ENCODE peak calls at places on chromosome 6, in seven cellular contexts. One of them, this sample, is unnamed.

GRCh38 chr6:19669206-19669605 is 168.0 kb upstream of the ID4 start:
- DNase-seq in A549: no peak
- DNase-seq in right lobe of liver: no peak
- DNase-seq in tibial nerve: no peak
- DNase-seq in endothelial cell of umbilical vein: no peak
- DNase-seq in gastrocnemius medialis: no peak
- DNase-seq in testis: no peak
- DNase-seq in this sample: no peak

GRCh38 chr6:156658596-156659316 is 118.4 kb upstream of the ARID1B start:
- DNase-seq in testis: no peak
- DNase-seq in endothelial cell of umbilical vein: no peak
- DNase-seq in gastrocnemius medialis: no peak
- DNase-seq in tibial nerve: no peak
- DNase-seq in A549: no peak
- DNase-seq in right lobe of liver: no peak
- DNase-seq in this sample: no peak

GRCh38 chr6:30238178-30238795 is 25.1 kb upstream of the TRIM26 start:
- DNase-seq in tibial nerve: no peak
- DNase-seq in A549: peak; percentile 31
- DNase-seq in right lobe of liver: no peak
- DNase-seq in testis: no peak
- DNase-seq in gastrocnemius medialis: no peak
- DNase-seq in endothelial cell of umbilical vein: no peak
- DNase-seq in this sample: no peak

GRCh38 chr6:158018851-158019361 is 37.2 kb downstream of the SYNJ2 start:
- DNase-seq in right lobe of liver: no peak
- DNase-seq in endothelial cell of umbilical vein: peak; percentile 89
- DNase-seq in tibial nerve: no peak
- DNase-seq in gastrocnemius medialis: no peak
- DNase-seq in A549: no peak
- DNase-seq in testis: no peak
- DNase-seq in this sample: no peak

GRCh38 chr6:144360401-144360800 is 75.3 kb downstream of the UTRN start:
- DNase-seq in gastrocnemius medialis: no peak
- DNase-seq in right lobe of liver: no peak
- DNase-seq in endothelial cell of umbilical vein: no peak
- DNase-seq in testis: no peak
- DNase-seq in tibial nerve: no peak
- DNase-seq in A549: no peak
- DNase-seq in this sample: no peak

GRCh38 chr6:38220069-38220723 is 400.7 kb downstream of the ZFAND3 start:
- DNase-seq in endothelial cell of umbilical vein: no peak
- DNase-seq in tibial nerve: no peak
- DNase-seq in right lobe of liver: no peak
- DNase-seq in A549: no peak
- DNase-seq in testis: no peak
- DNase-seq in gastrocnemius medialis: no peak
- DNase-seq in this sample: no peak

GRCh38 chr6:166078294-166078693 is 89.4 kb downstream of the TBXT start:
- DNase-seq in endothelial cell of umbilical vein: no peak
- DNase-seq in tibial nerve: no peak
- DNase-seq in right lobe of liver: no peak
- DNase-seq in gastrocnemius medialis: no peak
- DNase-seq in testis: no peak
- DNase-seq in A549: no peak
- DNase-seq in this sample: no peak

GRCh38 chr6:144922120-144922722 is 637.1 kb downstream of the UTRN start:
- DNase-seq in A549: no peak
- DNase-seq in right lobe of liver: peak; percentile 72
- DNase-seq in endothelial cell of umbilical vein: no peak
- DNase-seq in tibial nerve: no peak
- DNase-seq in testis: no peak
- DNase-seq in gastrocnemius medialis: peak; percentile 17
- DNase-seq in this sample: no peak

GRCh38 chr6:47278545-47278944 is 31.2 kb downstream of the TNFRSF21 start:
- DNase-seq in testis: no peak
- DNase-seq in gastrocnemius medialis: no peak
- DNase-seq in right lobe of liver: no peak
- DNase-seq in A549: no peak
- DNase-seq in tibial nerve: no peak
- DNase-seq in endothelial cell of umbilical vein: no peak
- DNase-seq in this sample: no peak

GRCh38 chr6:112309244-112309643 is 37.9 kb upstream of the RFPL4B start:
- DNase-seq in A549: no peak
- DNase-seq in endothelial cell of umbilical vein: no peak
- DNase-seq in gastrocnemius medialis: no peak
- DNase-seq in right lobe of liver: no peak
- DNase-seq in testis: no peak
- DNase-seq in tibial nerve: no peak
- DNase-seq in this sample: no peak

GRCh38 chr6:147947521-147947920 is 395.1 kb upstream of the SASH1 start:
- DNase-seq in endothelial cell of umbilical vein: no peak
- DNase-seq in tibial nerve: peak; percentile 44
- DNase-seq in gastrocnemius medialis: no peak
- DNase-seq in right lobe of liver: no peak
- DNase-seq in A549: no peak
- DNase-seq in testis: peak; percentile 15
- DNase-seq in this sample: no peak

GRCh38 chr6:3693879-3694278 is 57.6 kb downstream of the PXDC1 start:
- DNase-seq in endothelial cell of umbilical vein: no peak
- DNase-seq in gastrocnemius medialis: no peak
- DNase-seq in right lobe of liver: no peak
- DNase-seq in tibial nerve: no peak
- DNase-seq in testis: no peak
- DNase-seq in A549: no peak
- DNase-seq in this sample: no peak

GRCh38 chr6:151445482-151445881 is 6.4 kb downstream of the RMND1 start:
- DNase-seq in A549: no peak
- DNase-seq in right lobe of liver: no peak
- DNase-seq in tibial nerve: no peak
- DNase-seq in gastrocnemius medialis: no peak
- DNase-seq in endothelial cell of umbilical vein: peak; percentile 53
- DNase-seq in testis: no peak
- DNase-seq in this sample: no peak

GRCh38 chr6:39184906-39185580 is 44.2 kb downstream of the KCNK5 start:
- DNase-seq in right lobe of liver: no peak
- DNase-seq in gastrocnemius medialis: no peak
- DNase-seq in endothelial cell of umbilical vein: no peak
- DNase-seq in A549: no peak
- DNase-seq in testis: no peak
- DNase-seq in tibial nerve: no peak
- DNase-seq in this sample: no peak

GRCh38 chr6:127402890-127403617 is 56.1 kb downstream of the KIAA0408 start:
- DNase-seq in tibial nerve: no peak
- DNase-seq in gastrocnemius medialis: no peak
- DNase-seq in endothelial cell of umbilical vein: no peak
- DNase-seq in right lobe of liver: no peak
- DNase-seq in testis: no peak
- DNase-seq in A549: no peak
- DNase-seq in this sample: no peak

GRCh38 chr6:89081423-89082322 is 1.1 kb downstream of the PNRC1 start:
- DNase-seq in gastrocnemius medialis: peak; percentile 99
- DNase-seq in A549: peak; percentile 79
- DNase-seq in right lobe of liver: peak; percentile 99
- DNase-seq in endothelial cell of umbilical vein: peak; percentile 97
- DNase-seq in tibial nerve: peak; percentile 99
- DNase-seq in testis: peak; percentile 99
- DNase-seq in this sample: peak; percentile 100
- TF ChIP-seq POLR2A in gastrocnemius medialis: peak; percentile 80
- TF ChIP-seq POLR2A in A549: peak; percentile 52
- TF ChIP-seq POLR2A in right lobe of liver: peak; percentile 90
- TF ChIP-seq POLR2A in endothelial cell of umbilical vein: peak; percentile 89
- TF ChIP-seq POLR2A in tibial nerve: peak; percentile 92
- TF ChIP-seq POLR2A in testis: peak; percentile 56
- TF ChIP-seq POLR2A in this sample: peak; percentile 70

DNA sequence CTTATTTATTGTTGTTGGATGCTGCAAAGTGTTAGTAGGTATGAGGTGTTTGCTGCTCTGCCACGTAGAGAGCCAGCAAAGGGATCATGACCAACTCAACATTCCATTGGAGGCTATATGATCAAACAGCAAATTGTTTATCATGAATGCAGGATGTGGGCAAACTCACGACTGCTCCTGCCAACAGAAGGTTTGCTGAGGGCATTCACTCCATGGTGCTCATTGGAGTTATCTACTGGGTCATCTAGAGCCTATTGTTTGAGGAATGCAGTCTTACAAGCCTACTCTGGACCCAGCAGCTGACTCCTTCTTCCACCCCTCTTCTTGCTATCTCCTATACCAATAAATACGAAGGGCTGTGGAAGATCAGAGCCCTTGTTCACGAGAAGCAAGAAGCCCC is 12.1 kb downstream of the MICB start:
- DNase-seq in right lobe of liver: no peak
- DNase-seq in gastrocnemius medialis: no peak
- DNase-seq in endothelial cell of umbilical vein: no peak
- DNase-seq in tibial nerve: no peak
- DNase-seq in testis: no peak
- DNase-seq in A549: no peak
- DNase-seq in this sample: no peak
- TF ChIP-seq POLR2A in right lobe of liver: no peak
- TF ChIP-seq POLR2A in gastrocnemius medialis: no peak
- TF ChIP-seq POLR2A in endothelial cell of umbilical vein: no peak
- TF ChIP-seq POLR2A in tibial nerve: no peak
- TF ChIP-seq POLR2A in testis: no peak
- TF ChIP-seq POLR2A in A549: no peak
- TF ChIP-seq POLR2A in this sample: no peak

GRCh38 chr6:41315943-41316342 is 19.5 kb upstream of the NCR2 start:
- DNase-seq in endothelial cell of umbilical vein: no peak
- DNase-seq in gastrocnemius medialis: no peak
- DNase-seq in right lobe of liver: no peak
- DNase-seq in testis: no peak
- DNase-seq in tibial nerve: no peak
- DNase-seq in A549: no peak
- DNase-seq in this sample: no peak

GRCh38 chr6:41315203-41315602 is 20.2 kb upstream of the NCR2 start:
- DNase-seq in A549: no peak
- DNase-seq in gastrocnemius medialis: no peak
- DNase-seq in right lobe of liver: no peak
- DNase-seq in tibial nerve: no peak
- DNase-seq in testis: no peak
- DNase-seq in endothelial cell of umbilical vein: no peak
- DNase-seq in this sample: no peak

GRCh38 chr6:41321183-41321582 is 14.2 kb upstream of the NCR2 start:
- DNase-seq in A549: no peak
- DNase-seq in tibial nerve: no peak
- DNase-seq in right lobe of liver: no peak
- DNase-seq in gastrocnemius medialis: no peak
- DNase-seq in endothelial cell of umbilical vein: no peak
- DNase-seq in testis: no peak
- DNase-seq in this sample: no peak

DNA sequence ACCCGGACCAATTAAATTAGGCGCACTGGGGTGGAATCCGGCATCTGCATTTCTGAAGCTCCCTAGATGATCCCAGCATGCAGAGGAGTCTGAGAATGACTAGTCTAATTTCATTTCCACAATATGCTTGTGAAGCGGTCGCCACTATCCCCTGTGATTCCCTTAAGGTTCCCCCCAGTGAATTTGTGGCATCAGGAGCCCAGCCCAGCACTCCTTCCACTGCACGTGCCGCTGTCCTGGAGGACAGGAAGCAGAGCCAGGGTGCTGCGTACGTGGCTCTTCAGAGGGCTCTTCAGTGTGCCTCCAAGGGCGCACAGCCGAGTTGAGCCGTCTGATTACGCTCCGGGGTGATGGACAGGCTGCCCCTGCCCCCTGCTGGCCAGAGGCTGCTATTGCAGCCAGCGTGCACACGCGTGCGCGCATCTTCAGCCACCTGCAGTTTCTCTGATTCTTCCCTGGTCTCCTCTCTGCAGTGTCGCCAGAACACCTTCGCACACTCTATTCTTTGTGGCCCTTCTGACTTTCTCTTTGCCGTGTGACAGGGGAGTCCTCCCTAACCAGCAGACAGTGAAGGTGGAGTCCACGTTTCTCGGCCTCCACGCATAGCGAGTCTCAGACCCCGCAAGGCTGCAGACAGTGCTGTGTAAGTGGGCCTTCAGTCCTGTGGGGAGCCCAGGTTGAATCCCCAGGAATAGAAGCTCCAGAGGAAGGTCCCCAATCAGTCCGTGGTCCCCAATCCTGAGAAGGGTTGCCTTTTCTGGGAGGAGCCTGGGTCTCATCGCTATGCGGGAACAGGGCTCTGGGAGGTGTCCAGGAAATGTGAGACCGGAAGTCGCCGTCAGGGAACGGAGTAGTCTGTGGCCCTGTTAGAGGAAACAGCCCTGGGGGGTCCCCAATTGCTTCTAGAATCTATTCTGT is 16.5 kb upstream of the NCR2 start:
- DNase-seq in tibial nerve: peak; percentile 67
- DNase-seq in endothelial cell of umbilical vein: peak; percentile 74
- DNase-seq in A549: peak; percentile 48
- DNase-seq in gastrocnemius medialis: peak; percentile 67
- DNase-seq in right lobe of liver: peak; percentile 78
- DNase-seq in testis: peak; percentile 91
- DNase-seq in this sample: peak; percentile 76
- TF ChIP-seq POLR2A in tibial nerve: no peak
- TF ChIP-seq POLR2A in endothelial cell of umbilical vein: no peak
- TF ChIP-seq POLR2A in A549: no peak
- TF ChIP-seq POLR2A in gastrocnemius medialis: no peak
- TF ChIP-seq POLR2A in right lobe of liver: no peak
- TF ChIP-seq POLR2A in testis: no peak
- TF ChIP-seq POLR2A in this sample: no peak

GRCh38 chr6:6913346-6913745 is 194.4 kb upstream of the RREB1 start:
- DNase-seq in tibial nerve: no peak
- DNase-seq in A549: no peak
- DNase-seq in testis: no peak
- DNase-seq in right lobe of liver: no peak
- DNase-seq in gastrocnemius medialis: no peak
- DNase-seq in endothelial cell of umbilical vein: no peak
- DNase-seq in this sample: no peak

GRCh38 chr6:6912841-6913240 is 194.9 kb upstream of the RREB1 start:
- DNase-seq in right lobe of liver: no peak
- DNase-seq in tibial nerve: no peak
- DNase-seq in A549: no peak
- DNase-seq in gastrocnemius medialis: no peak
- DNase-seq in endothelial cell of umbilical vein: no peak
- DNase-seq in testis: no peak
- DNase-seq in this sample: no peak

GRCh38 chr6:6909111-6909510 is 198.7 kb upstream of the RREB1 start:
- DNase-seq in A549: no peak
- DNase-seq in right lobe of liver: no peak
- DNase-seq in testis: no peak
- DNase-seq in endothelial cell of umbilical vein: no peak
- DNase-seq in tibial nerve: no peak
- DNase-seq in gastrocnemius medialis: no peak
- DNase-seq in this sample: no peak

GRCh38 chr6:6910734-6911295 is 196.9 kb upstream of the RREB1 start:
- DNase-seq in right lobe of liver: no peak
- DNase-seq in gastrocnemius medialis: no peak
- DNase-seq in tibial nerve: no peak
- DNase-seq in testis: no peak
- DNase-seq in endothelial cell of umbilical vein: no peak
- DNase-seq in A549: no peak
- DNase-seq in this sample: no peak

GRCh38 chr6:6911391-6911790 is 196.4 kb upstream of the RREB1 start:
- DNase-seq in endothelial cell of umbilical vein: no peak
- DNase-seq in A549: no peak
- DNase-seq in testis: no peak
- DNase-seq in tibial nerve: no peak
- DNase-seq in right lobe of liver: no peak
- DNase-seq in gastrocnemius medialis: no peak
- DNase-seq in this sample: no peak
- TF ChIP-seq POLR2A in endothelial cell of umbilical vein: no peak
- TF ChIP-seq POLR2A in A549: no peak
- TF ChIP-seq POLR2A in testis: no peak
- TF ChIP-seq POLR2A in tibial nerve: no peak
- TF ChIP-seq POLR2A in right lobe of liver: no peak
- TF ChIP-seq POLR2A in gastrocnemius medialis: no peak
- TF ChIP-seq POLR2A in this sample: no peak

GRCh38 chr6:118894425-118895240 is 681 bp downstream of the ASF1A start:
- DNase-seq in right lobe of liver: peak; percentile 77
- DNase-seq in tibial nerve: peak; percentile 26
- DNase-seq in testis: peak; percentile 69
- DNase-seq in endothelial cell of umbilical vein: peak; percentile 68
- DNase-seq in gastrocnemius medialis: peak; percentile 60
- DNase-seq in A549: peak; percentile 5
- DNase-seq in this sample: peak; percentile 29
- TF ChIP-seq POLR2A in right lobe of liver: peak; percentile 41
- TF ChIP-seq POLR2A in tibial nerve: peak; percentile 15
- TF ChIP-seq POLR2A in testis: no peak
- TF ChIP-seq POLR2A in endothelial cell of umbilical vein: peak; percentile 67
- TF ChIP-seq POLR2A in gastrocnemius medialis: peak; percentile 54
- TF ChIP-seq POLR2A in A549: peak; percentile 14
- TF ChIP-seq POLR2A in this sample: no peak

This sample was measured in breast epithelium.